ENCODE peak calls at places on chromosomes 11 and 22, in four cellular contexts. One of them, this sample, is unnamed.

GRCh38 chr22:50118557-50119168 is 28.9 kb downstream of the MOV10L1 start:
- DNase-seq in fibroblast of the aortic adventitia: peak
- DNase-seq in AG04449: peak
- DNase-seq in hepatocyte: peak
- DNase-seq in this sample: peak

GRCh38 chr11:111120221-111120620 is 125.3 kb upstream of the POU2AF2 start:
- DNase-seq in fibroblast of the aortic adventitia: no peak
- DNase-seq in AG04449: no peak
- DNase-seq in hepatocyte: no peak
- DNase-seq in this sample: no peak

GRCh38 chr22:46085831-46086576 is 64.3 kb upstream of the PPARA start:
- DNase-seq in fibroblast of the aortic adventitia: peak
- DNase-seq in AG04449: no peak
- DNase-seq in hepatocyte: no peak
- DNase-seq in this sample: no peak

GRCh38 chr22:23118647-23119491 is 22.9 kb downstream of the RSPH14 start:
- DNase-seq in fibroblast of the aortic adventitia: no peak
- DNase-seq in AG04449: no peak
- DNase-seq in hepatocyte: no peak
- DNase-seq in this sample: no peak

GRCh38 chr22:49567894-49568750 is 259.6 kb downstream of the BRD1 start:
- DNase-seq in fibroblast of the aortic adventitia: no peak
- DNase-seq in AG04449: no peak
- DNase-seq in hepatocyte: no peak
- DNase-seq in this sample: no peak

GRCh38 chr11:77530879-77531278 is 57.0 kb upstream of the PAK1 start:
- DNase-seq in fibroblast of the aortic adventitia: no peak
- DNase-seq in AG04449: no peak
- DNase-seq in hepatocyte: no peak
- DNase-seq in this sample: no peak

GRCh38 chr11:119673389-119674336 is 55.3 kb downstream of the NECTIN1 start:
- DNase-seq in fibroblast of the aortic adventitia: no peak
- DNase-seq in AG04449: no peak
- DNase-seq in hepatocyte: peak
- DNase-seq in this sample: no peak

GRCh38 chr11:62142921-62143320 is 19.1 kb downstream of the INCENP start:
- DNase-seq in fibroblast of the aortic adventitia: no peak
- DNase-seq in AG04449: no peak
- DNase-seq in hepatocyte: no peak
- DNase-seq in this sample: no peak

GRCh38 chr11:16012125-16012751 is 344.1 kb downstream of the SOX6 start:
- DNase-seq in fibroblast of the aortic adventitia: no peak
- DNase-seq in AG04449: no peak
- DNase-seq in hepatocyte: no peak
- DNase-seq in this sample: peak

DNA sequence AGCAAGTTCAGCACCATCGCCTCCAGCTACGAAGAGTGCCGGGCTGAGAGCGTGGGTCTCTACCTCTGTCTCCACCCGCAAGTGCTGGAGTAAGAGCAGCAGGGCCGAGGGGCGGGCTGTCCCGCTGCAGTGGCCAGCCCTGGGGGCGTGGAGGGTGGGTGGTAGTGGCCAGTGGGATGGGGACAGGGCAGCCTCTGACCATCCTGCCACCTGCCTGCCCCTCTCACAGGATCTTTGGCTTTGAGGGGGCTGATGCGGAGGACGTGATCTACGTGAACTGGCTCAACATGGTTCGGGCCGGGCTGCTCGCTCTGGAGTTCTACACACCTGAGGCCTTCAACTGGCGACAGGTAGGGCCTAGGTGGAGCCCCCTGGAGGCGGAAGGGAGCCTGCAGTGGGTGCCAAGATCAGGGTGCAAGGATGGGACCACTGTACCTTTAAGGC is 15.0 kb upstream of the BBS1 start:
- DNase-seq in fibroblast of the aortic adventitia: no peak
- DNase-seq in AG04449: no peak
- DNase-seq in hepatocyte: no peak
- DNase-seq in this sample: no peak
- TF ChIP-seq CTCF in fibroblast of the aortic adventitia: peak
- TF ChIP-seq CTCF in AG04449: no peak
- TF ChIP-seq CTCF in hepatocyte: no peak
- TF ChIP-seq CTCF in this sample: peak

DNA sequence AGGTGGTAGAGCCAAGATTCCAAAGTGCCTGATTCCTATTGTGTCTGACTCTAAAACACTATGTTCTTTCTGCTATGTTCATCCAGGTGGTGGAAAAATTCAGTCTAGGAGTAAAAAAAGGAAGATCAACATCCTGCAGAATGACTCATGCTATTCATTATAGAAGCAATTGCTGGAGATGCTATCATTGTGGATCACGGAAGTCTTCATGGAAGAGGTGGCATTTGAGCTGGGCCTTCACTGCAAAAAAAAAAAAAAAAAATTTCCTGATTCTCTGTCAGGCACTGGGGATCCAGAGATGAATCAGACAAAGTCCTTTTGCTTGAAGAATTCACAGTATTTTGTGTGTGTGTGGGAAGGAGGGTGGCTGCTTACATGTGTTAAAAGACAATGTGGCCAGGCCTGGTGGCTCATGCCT is 1.4 kb upstream of the UVRAG start:
- DNase-seq in fibroblast of the aortic adventitia: no peak
- DNase-seq in AG04449: no peak
- DNase-seq in hepatocyte: no peak
- DNase-seq in this sample: no peak
- H3K4me3 ChIP-seq in fibroblast of the aortic adventitia: no peak
- H3K4me3 ChIP-seq in AG04449: no peak
- H3K4me3 ChIP-seq in hepatocyte: no peak
- H3K4me3 ChIP-seq in this sample: no peak

GRCh38 chr11:63508009-63508408 is 2.1 kb downstream of the LGALS12 start:
- DNase-seq in fibroblast of the aortic adventitia: no peak
- DNase-seq in AG04449: no peak
- DNase-seq in hepatocyte: peak
- DNase-seq in this sample: no peak
- TF ChIP-seq CTCF in fibroblast of the aortic adventitia: no peak
- TF ChIP-seq CTCF in AG04449: no peak
- TF ChIP-seq CTCF in hepatocyte: peak
- TF ChIP-seq CTCF in this sample: peak

DNA sequence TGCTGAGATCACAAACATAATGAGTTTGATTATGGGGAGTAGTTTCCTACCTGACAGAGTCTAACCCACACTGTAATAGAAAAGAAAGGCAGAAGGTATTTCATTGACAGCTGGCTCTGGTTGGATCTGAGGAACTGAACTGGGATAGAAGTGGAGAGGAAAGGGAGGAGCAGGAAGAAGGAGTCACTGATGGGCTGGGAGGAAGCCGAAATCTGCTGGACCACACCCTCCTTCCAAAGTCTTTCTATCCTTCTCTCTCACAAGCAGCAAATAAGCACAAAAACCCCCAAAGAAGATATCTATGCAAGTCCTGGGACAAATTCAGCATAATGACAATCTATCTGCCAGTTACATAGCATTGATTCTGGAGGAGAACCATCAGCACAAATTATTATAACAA is 11.6 kb downstream of the BLID start:
- DNase-seq in fibroblast of the aortic adventitia: peak
- DNase-seq in AG04449: no peak
- DNase-seq in hepatocyte: no peak
- DNase-seq in this sample: no peak
- H3K4me3 ChIP-seq in fibroblast of the aortic adventitia: no peak
- H3K4me3 ChIP-seq in AG04449: no peak
- H3K4me3 ChIP-seq in hepatocyte: no peak
- H3K4me3 ChIP-seq in this sample: no peak

DNA sequence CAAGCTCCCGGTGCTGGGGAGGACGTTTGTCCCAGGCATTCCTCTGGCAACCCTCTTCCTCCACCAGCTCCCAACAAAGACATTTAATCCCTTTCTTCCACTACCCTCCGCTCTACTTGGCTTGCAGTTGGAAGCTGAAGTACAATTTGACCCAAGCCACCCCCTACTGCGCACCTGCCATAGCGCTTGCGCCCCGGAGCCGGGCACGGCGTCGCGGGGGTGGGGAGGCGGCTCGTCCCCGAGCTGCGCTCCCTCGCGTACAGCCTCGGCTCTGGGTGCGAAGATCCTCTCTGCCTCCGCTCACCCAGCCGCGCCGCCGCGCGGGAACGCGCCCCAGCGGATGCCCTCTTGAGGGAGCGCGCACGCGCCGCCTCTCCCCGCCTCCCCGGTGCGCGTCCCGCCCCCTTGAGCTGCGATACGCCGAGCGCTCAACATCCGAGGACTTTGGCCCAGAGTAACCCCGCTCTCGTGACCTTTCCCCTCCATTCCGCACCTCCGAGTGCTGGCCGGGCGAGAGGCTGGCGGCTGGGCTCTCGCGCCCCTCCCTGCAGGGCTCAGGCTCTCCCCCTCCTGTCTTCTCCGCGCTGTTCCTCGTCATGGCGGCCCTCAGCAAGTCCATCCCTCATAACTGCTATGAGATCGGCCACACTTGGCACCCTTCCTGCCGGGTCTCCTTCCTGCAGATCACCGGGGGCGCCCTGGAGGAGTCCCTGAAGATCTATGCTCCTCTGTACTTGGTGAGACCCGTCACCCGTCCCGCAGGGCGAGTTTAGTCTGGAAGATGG is at the start of gene TMEM135:
- DNase-seq in fibroblast of the aortic adventitia: peak
- DNase-seq in AG04449: peak
- DNase-seq in hepatocyte: peak
- DNase-seq in this sample: peak
- TF ChIP-seq CTCF in fibroblast of the aortic adventitia: no peak
- TF ChIP-seq CTCF in AG04449: peak
- TF ChIP-seq CTCF in hepatocyte: no peak
- TF ChIP-seq CTCF in this sample: no peak

DNA sequence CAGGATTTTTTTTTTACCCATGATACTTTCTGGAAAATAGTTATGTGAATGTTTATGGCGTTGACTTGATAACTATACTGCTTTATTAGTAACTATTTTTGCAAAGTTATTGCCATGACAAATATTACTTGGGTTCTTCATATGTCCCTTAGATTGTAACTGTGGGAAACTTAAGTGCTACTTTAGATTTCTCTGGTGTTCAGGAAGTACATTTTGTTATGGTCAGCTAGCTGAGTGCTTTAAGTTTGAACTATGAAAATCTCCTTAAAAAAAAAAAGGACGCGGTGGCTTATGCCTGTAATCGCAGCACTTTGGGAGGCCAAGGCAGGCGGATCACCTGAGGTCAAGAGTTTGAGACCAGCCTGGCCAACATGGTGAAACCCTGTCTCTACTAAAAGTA is 42.8 kb downstream of the CSTPP1 start:
- DNase-seq in fibroblast of the aortic adventitia: no peak
- DNase-seq in AG04449: no peak
- DNase-seq in hepatocyte: no peak
- DNase-seq in this sample: no peak
- H3K4me3 ChIP-seq in fibroblast of the aortic adventitia: no peak
- H3K4me3 ChIP-seq in AG04449: no peak
- H3K4me3 ChIP-seq in hepatocyte: no peak
- H3K4me3 ChIP-seq in this sample: no peak

This sample was measured in choroid plexus epithelial cell.